ENCODE peak calls at places on chromosomes 12 and 14, in five cellular contexts. F is dorsolateral prefrontal cortex, J is glutamatergic neuron, Q is fibroblast of lung, S is thyroid gland. U is an unnamed sample.

GRCh38 chr12:57579677-57580465 is 11.1 kb upstream of the PIP4K2C start:
- DNase-seq in F (no peak), J (no peak), Q (no peak), S (no peak), U (no peak)

GRCh38 chr12:31023271-31023724 is 50.4 kb upstream of the DDX11 start:
- DNase-seq in F (no peak), J (no peak), Q (no peak), S (no peak), U (no peak)

GRCh38 chr12:127209318-127209717 is 1057.7 kb upstream of the TMEM132C start:
- DNase-seq in F (no peak), J (no peak), Q (no peak), S (no peak), U (no peak)

GRCh38 chr12:560666-561065 is 100.9 kb downstream of the B4GALNT3 start:
- DNase-seq in F (no peak), J (peak), Q (no peak), S (no peak), U (no peak)

GRCh38 chr12:53048780-53049401 is 974 bp upstream of the TNS2 start:
- DNase-seq in F (no peak), J (peak), Q (peak), S (peak), U (no peak)

GRCh38 chr12:40692617-40693502 is 621 bp downstream of the CNTN1 start:
- DNase-seq in F (peak), J (peak), Q (no peak), S (peak), U (peak)

GRCh38 chr12:18443768-18444437 is 182.6 kb downstream of the PIK3C2G start:
- DNase-seq in F (no peak), J (no peak), Q (no peak), S (no peak), U (no peak)

GRCh38 chr14:77212933-77213656 is 31.5 kb downstream of the TMEM63C start:
- DNase-seq in F (no peak), J (peak), Q (no peak), S (peak), U (peak)

GRCh38 chr14:101219896-101220703 is 316.6 kb upstream of the RTL1 start:
- DNase-seq in F (no peak), J (no peak), Q (no peak), S (no peak), U (no peak)

GRCh38 chr12:11717533-11717961 is 68.1 kb downstream of the ETV6 start:
- DNase-seq in F (no peak), J (no peak), Q (peak), S (no peak), U (no peak)

GRCh38 chr14:60164717-60165546 is at the start of gene DHRS7:
- DNase-seq in F (peak), J (peak), Q (peak), S (peak), U (peak)

GRCh38 chr14:93893550-93894329 is 33.4 kb upstream of the FAM181A start:
- DNase-seq in F (no peak), J (no peak), Q (no peak), S (no peak), U (no peak)

DNA sequence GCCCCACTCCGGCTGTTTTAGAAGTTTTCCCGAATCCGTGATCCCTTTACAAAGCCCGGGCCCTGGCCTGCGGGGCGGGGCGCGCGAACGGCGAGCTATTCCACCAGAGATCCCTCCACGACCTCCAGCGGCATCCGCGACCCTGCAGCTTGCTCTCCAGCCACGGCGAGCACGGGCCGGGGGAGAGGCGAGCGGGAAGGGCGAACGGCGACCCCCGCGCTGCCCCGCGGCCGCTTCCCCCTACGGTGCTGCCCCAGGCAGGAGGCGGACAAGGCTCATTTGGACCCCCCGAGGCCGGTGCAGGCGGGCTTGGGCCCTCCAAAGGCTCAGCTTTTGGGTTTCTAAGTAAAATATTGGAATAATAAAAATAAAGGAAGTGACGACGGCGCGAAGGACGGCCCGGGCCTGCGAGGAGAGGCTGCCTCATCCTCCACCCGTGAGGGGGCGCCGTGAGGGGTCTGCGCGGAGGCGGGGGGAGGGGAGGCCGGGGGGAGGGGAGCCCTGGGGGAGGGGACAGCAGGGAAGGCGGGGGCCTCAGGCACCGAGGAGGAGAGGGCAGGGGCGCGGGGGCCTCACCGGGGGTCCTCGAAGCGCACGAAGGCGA is 600 bp downstream of the SRSF9 start:
- DNase-seq in F (no peak), J (peak), Q (no peak), S (peak), U (peak)
- TF ChIP-seq CTCF in F (no peak), J (no peak), Q (no peak), S (no peak), U (no peak)

DNA sequence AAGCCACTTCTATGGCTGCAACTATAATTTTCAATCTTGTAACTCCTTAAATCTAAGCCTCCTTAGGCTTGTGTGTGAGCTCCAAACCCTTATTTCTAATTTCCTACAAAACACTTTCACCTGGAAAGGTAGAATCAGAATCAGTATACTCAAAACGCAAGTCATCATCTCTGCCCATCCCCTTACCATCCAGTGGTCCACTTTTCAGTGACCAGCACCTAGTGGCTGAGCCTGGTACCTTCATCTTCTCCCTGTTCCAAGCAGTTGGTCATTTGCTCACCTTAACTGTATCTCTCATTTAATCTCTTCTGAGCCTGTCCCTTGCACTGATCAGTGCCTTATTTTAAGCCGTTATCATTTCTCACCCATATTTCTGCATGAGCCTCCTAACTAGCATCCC is 107.9 kb downstream of the PPM1H start:
- DNase-seq in F (no peak), J (no peak), Q (no peak), S (no peak), U (no peak)
- TF ChIP-seq CTCF in F (no peak), J (no peak), Q (no peak), S (no peak), U (peak)

DNA sequence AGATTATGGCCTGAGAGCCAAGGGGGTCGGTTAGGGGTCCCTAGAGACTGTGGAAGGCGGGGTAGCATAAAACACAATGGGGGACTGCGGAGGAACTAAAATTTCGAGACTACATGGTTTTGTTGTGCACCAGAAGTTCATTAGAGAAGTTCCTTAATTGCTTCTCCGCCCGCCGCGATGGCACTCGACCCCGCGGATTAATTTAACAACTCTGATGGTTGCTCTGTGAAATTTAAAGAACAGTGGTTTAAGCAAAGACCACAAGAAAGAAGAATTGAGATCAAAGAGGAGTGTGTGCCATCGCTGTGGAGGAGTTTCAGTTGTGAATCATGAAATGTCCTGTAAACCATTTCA is 1.4 kb upstream of the CCDC88C start:
- DNase-seq in F (no peak), J (no peak), Q (no peak), S (no peak), U (no peak)
- TF ChIP-seq CTCF in F (peak), J (peak), Q (no peak), S (no peak), U (peak)

GRCh38 chr12:122982963-122983788 is 2.7 kb downstream of the ARL6IP4 start:
- DNase-seq in F (no peak), J (peak), Q (no peak), S (no peak), U (no peak)
- TF ChIP-seq CTCF in F (no peak), J (no peak), Q (no peak), S (no peak), U (no peak)

DNA sequence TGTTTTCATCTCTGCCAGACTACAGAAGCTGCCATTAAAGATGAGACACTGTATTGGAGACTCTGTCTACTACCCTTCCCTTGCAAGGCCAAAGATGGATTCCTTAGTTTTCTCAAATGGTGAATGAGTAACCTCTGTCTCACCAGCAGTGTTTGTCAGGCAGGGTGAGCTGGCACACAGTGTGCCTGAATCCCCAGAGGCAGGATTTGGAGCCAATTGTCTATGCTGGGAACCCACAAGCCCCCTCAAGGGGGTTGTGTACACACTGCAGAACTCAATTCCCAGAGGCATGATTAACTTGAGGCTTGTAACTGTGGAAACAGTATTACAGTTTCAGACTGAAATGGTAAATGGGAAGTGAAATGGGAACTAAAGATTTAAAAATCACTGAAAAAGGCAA is 136.8 kb upstream of the PTPRB start:
- DNase-seq in F (no peak), J (no peak), Q (peak), S (no peak), U (no peak)
- TF ChIP-seq CTCF in F (no peak), J (no peak), Q (no peak), S (no peak), U (no peak)

GRCh38 chr12:26003065-26003464 is 44.6 kb downstream of the RASSF8 start:
- DNase-seq in F (no peak), J (no peak), Q (no peak), S (no peak), U (no peak)

GRCh38 chr12:26000883-26001282 is 42.4 kb downstream of the RASSF8 start:
- DNase-seq in F (no peak), J (no peak), Q (no peak), S (peak), U (no peak)

GRCh38 chr12:25997401-25997973 is 39.0 kb downstream of the RASSF8 start:
- DNase-seq in F (no peak), J (no peak), Q (peak), S (no peak), U (no peak)

GRCh38 chr12:25996677-25997076 is 38.2 kb downstream of the RASSF8 start:
- DNase-seq in F (no peak), J (no peak), Q (no peak), S (no peak), U (no peak)

GRCh38 chr12:26001530-26001929 is 43.0 kb downstream of the RASSF8 start:
- DNase-seq in F (no peak), J (no peak), Q (no peak), S (no peak), U (no peak)
- TF ChIP-seq CTCF in F (no peak), J (no peak), Q (no peak), S (no peak), U (no peak)

GRCh38 chr12:105831372-105831771 is 307.4 kb downstream of the NUAK1 start:
- DNase-seq in F (no peak), J (peak), Q (no peak), S (no peak), U (no peak)
- TF ChIP-seq CTCF in F (no peak), J (no peak), Q (no peak), S (no peak), U (no peak)

U was measured in neural crest cell.